ENCODE peak calls at places on chromosomes 11 and 22, in five cellular contexts. One of them, this sample, is unnamed.

GRCh38 chr11:75667831-75668507 is 869 bp downstream of the MAP6 start:
- DNase-seq in neuronal stem cell: peak
- DNase-seq in H1: peak
- DNase-seq in mesenchymal stem cell: no peak
- DNase-seq in H9: peak
- DNase-seq in this sample: peak

GRCh38 chr22:24510694-24511625 is 15.8 kb downstream of the UPB1 start:
- DNase-seq in neuronal stem cell: no peak
- DNase-seq in H1: no peak
- DNase-seq in mesenchymal stem cell: peak
- DNase-seq in H9: no peak
- DNase-seq in this sample: peak

GRCh38 chr22:37822079-37822833 is 926 bp upstream of the GALR3 start:
- DNase-seq in neuronal stem cell: no peak
- DNase-seq in H1: peak
- DNase-seq in mesenchymal stem cell: no peak
- DNase-seq in H9: peak
- DNase-seq in this sample: no peak

GRCh38 chr11:134997652-134998320 is 585.7 kb upstream of the B3GAT1 start:
- DNase-seq in neuronal stem cell: no peak
- DNase-seq in H1: no peak
- DNase-seq in mesenchymal stem cell: no peak
- DNase-seq in H9: no peak
- DNase-seq in this sample: no peak

GRCh38 chr11:88059326-88059725 is 115.9 kb downstream of the RAB38 start:
- DNase-seq in neuronal stem cell: no peak
- DNase-seq in H1: no peak
- DNase-seq in mesenchymal stem cell: no peak
- DNase-seq in H9: no peak
- DNase-seq in this sample: no peak

GRCh38 chr22:21098099-21098671 is 52.4 kb downstream of the LRRC74B start:
- DNase-seq in neuronal stem cell: no peak
- DNase-seq in H1: no peak
- DNase-seq in mesenchymal stem cell: no peak
- DNase-seq in H9: peak
- DNase-seq in this sample: no peak

GRCh38 chr11:40401132-40401853 is 1058.2 kb downstream of the LRRC4C start:
- DNase-seq in neuronal stem cell: no peak
- DNase-seq in H1: no peak
- DNase-seq in mesenchymal stem cell: no peak
- DNase-seq in H9: no peak
- DNase-seq in this sample: no peak

GRCh38 chr22:39739338-39740027 is 154.1 kb downstream of the ENTHD1 start:
- DNase-seq in neuronal stem cell: no peak
- DNase-seq in H1: no peak
- DNase-seq in mesenchymal stem cell: no peak
- DNase-seq in H9: no peak
- DNase-seq in this sample: peak

DNA sequence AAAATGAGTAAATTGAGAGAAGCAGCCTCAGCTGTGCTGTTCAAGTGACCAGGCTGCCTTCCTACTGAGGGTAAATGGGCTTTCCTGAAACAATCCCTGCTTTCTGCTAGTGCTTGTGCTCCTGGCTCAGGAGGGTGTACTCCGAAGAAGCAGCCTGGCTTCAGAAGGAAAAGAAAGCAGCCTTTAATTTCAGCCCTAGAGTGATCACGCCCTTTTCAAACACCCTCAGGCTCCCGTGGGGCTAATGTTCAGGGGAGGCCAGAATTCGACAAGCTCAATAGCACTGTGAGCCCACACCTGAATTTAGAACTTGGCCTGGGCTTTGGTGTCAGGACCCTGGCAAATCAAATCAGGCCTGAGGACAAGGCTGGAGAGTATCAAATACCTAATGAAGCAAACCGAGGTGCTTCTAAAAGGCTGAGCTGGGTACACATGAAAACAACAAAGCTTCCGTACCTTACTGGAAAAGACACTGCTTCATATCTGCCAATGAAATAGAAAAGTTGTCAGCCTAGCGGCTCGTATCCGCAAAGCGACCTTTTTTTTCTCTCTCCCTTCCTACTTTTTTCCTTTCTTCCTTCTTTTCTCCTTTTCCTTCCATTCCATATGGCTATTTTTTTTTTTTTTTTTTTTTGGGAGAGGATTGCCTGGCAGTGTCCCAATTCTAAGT is 387.8 kb downstream of the SOX6 start:
- DNase-seq in neuronal stem cell: no peak
- DNase-seq in H1: no peak
- DNase-seq in mesenchymal stem cell: peak
- DNase-seq in H9: no peak
- DNase-seq in this sample: no peak
- H2BK15ac ChIP-seq in neuronal stem cell: no peak
- H2BK15ac ChIP-seq in H1: no peak
- H2BK15ac ChIP-seq in mesenchymal stem cell: peak
- H2BK15ac ChIP-seq in H9: no peak
- H2BK15ac ChIP-seq in this sample: peak

DNA sequence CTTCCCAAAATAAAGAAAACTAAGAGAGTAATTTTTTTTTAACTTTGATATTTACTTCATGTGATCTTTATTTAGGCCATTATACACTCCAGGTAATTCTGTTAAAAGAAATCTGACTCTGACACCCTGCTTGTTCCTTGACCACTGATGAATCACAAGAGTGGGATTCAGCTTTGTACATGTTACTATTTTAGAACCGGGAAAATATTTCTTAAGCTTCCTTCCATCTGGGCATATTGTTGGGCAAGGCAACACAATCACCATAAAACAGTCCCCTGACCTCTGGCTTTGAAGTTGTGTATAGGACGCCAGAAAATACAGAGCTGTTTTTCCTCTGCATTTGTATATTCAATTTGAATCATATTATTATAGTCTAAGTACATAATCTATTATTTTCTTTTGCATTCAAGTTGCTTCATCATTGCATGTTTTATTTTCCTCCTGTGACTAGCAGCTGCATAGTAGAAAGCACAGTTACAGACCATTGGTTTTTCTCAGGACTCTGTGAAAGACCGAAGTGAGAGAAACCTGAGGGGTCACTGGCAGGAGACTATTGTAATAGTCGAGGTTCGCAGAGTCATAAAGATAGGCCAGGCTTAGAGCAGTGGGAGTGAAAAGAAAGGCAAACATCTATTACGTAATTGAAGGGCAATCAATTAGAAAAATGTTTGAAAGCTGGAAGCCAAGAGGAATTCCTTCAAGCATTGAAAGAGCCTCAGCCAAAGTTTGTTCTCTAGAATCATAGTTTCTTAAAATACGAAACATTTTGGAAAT is 51.8 kb upstream of the SLC36A4 start:
- DNase-seq in neuronal stem cell: no peak
- DNase-seq in H1: no peak
- DNase-seq in mesenchymal stem cell: no peak
- DNase-seq in H9: no peak
- DNase-seq in this sample: no peak
- H2BK15ac ChIP-seq in neuronal stem cell: no peak
- H2BK15ac ChIP-seq in H1: no peak
- H2BK15ac ChIP-seq in mesenchymal stem cell: no peak
- H2BK15ac ChIP-seq in H9: no peak
- H2BK15ac ChIP-seq in this sample: no peak

GRCh38 chr11:122837528-122838346 is 563 bp upstream of the CRTAM start:
- DNase-seq in neuronal stem cell: no peak
- DNase-seq in H1: no peak
- DNase-seq in mesenchymal stem cell: no peak
- DNase-seq in H9: no peak
- DNase-seq in this sample: no peak

GRCh38 chr11:122833133-122833470 is 5.2 kb upstream of the CRTAM start:
- DNase-seq in neuronal stem cell: no peak
- DNase-seq in H1: no peak
- DNase-seq in mesenchymal stem cell: no peak
- DNase-seq in H9: no peak
- DNase-seq in this sample: no peak

GRCh38 chr11:122836916-122837315 is 1.4 kb upstream of the CRTAM start:
- DNase-seq in neuronal stem cell: no peak
- DNase-seq in H1: no peak
- DNase-seq in mesenchymal stem cell: no peak
- DNase-seq in H9: no peak
- DNase-seq in this sample: no peak

DNA sequence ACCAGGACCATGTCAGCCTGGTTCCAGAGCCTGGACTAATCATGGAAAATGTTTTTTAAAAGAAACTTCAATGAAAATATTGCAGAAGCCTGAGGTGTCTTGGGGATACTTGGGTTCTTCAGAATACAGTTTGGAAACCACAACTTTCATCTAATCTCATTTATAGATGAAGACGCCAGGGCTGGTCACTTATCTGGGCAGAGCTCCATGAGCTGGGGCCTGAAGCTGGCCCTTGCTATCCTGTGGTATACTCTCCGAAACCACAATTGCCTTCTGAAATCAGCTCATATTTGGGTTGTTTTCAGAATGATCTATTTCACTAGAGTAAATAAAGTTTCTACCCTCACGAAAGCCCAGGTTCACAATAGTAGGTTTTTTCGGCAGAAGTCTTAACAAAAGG is 4.2 kb upstream of the CRTAM start:
- DNase-seq in neuronal stem cell: no peak
- DNase-seq in H1: no peak
- DNase-seq in mesenchymal stem cell: no peak
- DNase-seq in H9: no peak
- DNase-seq in this sample: no peak
- H2BK15ac ChIP-seq in neuronal stem cell: no peak
- H2BK15ac ChIP-seq in H1: no peak
- H2BK15ac ChIP-seq in mesenchymal stem cell: no peak
- H2BK15ac ChIP-seq in H9: no peak
- H2BK15ac ChIP-seq in this sample: no peak

DNA sequence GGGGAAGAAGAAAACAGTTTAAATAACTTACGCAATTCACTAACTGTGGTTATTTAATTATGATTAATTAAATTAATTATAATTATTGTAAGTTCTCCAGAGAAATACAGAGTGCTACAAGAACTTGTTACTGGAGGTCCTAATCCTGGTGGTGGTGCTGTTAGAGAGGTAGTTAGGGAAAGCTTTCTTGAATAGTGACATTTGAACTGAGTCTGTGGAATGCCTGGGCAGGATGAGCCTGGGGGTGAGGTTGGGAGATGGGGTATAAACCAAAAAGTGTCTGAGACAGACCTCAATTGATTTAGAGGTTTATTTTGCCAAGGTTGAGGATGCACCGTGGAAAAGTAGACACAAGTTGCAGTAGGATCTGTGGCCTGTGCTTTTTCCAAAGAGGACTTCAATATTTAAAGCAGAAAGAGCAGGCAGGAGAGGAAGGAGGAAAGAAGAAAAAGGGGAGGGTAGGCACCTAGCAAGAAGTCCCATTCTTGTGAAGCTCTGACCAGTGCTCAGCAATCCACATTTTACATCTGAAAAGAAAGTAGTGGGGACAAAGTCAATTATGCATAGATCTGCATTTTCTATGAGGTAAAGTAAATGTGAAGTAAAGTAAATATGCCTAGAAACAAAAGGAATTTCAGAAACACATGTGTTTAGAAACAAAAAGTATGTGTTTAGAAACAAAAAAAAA is 4.4 kb upstream of the ZNF202 start:
- DNase-seq in neuronal stem cell: no peak
- DNase-seq in H1: no peak
- DNase-seq in mesenchymal stem cell: no peak
- DNase-seq in H9: peak
- DNase-seq in this sample: no peak
- H2BK15ac ChIP-seq in neuronal stem cell: no peak
- H2BK15ac ChIP-seq in H1: no peak
- H2BK15ac ChIP-seq in mesenchymal stem cell: no peak
- H2BK15ac ChIP-seq in H9: no peak
- H2BK15ac ChIP-seq in this sample: no peak

GRCh38 chr11:1433977-1434640 is 44.4 kb downstream of the BRSK2 start:
- DNase-seq in neuronal stem cell: no peak
- DNase-seq in H1: no peak
- DNase-seq in mesenchymal stem cell: no peak
- DNase-seq in H9: no peak
- DNase-seq in this sample: no peak
- H2BK15ac ChIP-seq in neuronal stem cell: no peak
- H2BK15ac ChIP-seq in H1: no peak
- H2BK15ac ChIP-seq in mesenchymal stem cell: no peak
- H2BK15ac ChIP-seq in H9: no peak
- H2BK15ac ChIP-seq in this sample: no peak

GRCh38 chr22:47327241-47327640 is 564.8 kb downstream of the TBC1D22A start:
- DNase-seq in neuronal stem cell: no peak
- DNase-seq in H1: no peak
- DNase-seq in mesenchymal stem cell: no peak
- DNase-seq in H9: no peak
- DNase-seq in this sample: no peak
- H2BK15ac ChIP-seq in neuronal stem cell: no peak
- H2BK15ac ChIP-seq in H1: no peak
- H2BK15ac ChIP-seq in mesenchymal stem cell: no peak
- H2BK15ac ChIP-seq in H9: no peak
- H2BK15ac ChIP-seq in this sample: no peak

DNA sequence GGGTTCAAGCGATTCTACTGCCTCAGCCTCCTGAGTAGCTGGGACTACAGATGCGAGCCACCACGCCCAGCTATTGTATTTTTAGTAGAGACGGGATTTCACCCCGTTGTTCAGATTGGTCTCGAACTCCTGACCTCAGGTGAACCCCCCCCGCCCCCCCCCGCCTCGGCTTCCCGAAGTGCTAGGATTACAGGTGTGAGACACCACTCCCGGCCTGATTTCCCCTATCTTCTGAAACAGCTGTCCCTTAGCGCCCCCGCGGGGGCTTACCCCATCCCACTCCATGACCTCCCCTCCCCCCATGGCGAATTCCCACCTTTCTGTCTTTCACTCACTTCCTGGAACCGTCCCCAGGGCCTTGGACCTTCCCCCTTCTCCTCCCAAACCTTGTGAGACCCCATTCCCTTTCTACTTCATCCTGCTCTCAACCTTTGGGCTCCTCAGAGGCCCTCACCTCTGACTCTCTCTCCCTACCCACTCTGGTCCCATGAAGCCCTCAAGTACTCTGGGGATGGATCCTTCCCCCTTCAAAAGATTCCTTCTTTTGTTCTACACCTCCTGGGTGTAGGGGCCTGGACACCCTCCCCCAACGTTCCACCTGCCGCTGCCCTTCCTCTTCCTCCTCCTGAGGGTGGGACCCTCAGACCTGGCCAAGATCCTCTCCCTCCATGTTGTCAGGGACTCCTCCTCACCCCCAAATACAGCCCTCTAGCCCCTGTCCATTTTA is 936 bp downstream of the PRDX5 start:
- DNase-seq in neuronal stem cell: no peak
- DNase-seq in H1: no peak
- DNase-seq in mesenchymal stem cell: no peak
- DNase-seq in H9: no peak
- DNase-seq in this sample: no peak
- H2BK15ac ChIP-seq in neuronal stem cell: peak
- H2BK15ac ChIP-seq in H1: peak
- H2BK15ac ChIP-seq in mesenchymal stem cell: peak
- H2BK15ac ChIP-seq in H9: no peak
- H2BK15ac ChIP-seq in this sample: peak

DNA sequence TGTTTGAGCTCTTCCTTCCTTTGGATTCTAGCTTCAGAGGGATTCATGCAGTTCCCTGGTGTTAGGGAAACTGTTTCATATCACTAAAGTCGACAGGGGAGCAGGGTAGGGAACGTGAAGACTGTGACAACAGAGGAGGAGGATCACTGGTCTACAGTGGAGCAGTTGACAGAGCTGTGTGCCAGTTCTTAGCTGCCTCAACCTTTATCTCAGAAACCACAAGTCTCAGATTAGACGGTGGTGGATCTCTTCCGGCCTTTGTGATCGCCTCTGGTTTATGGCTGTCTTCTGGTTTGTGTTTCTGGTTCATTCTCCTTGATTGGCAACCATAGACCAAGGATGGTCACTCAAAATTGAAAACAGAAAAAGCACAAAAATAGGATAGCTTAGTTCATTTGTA is 538.9 kb upstream of the API5 start:
- DNase-seq in neuronal stem cell: no peak
- DNase-seq in H1: no peak
- DNase-seq in mesenchymal stem cell: no peak
- DNase-seq in H9: no peak
- DNase-seq in this sample: no peak
- H2BK15ac ChIP-seq in neuronal stem cell: no peak
- H2BK15ac ChIP-seq in H1: no peak
- H2BK15ac ChIP-seq in mesenchymal stem cell: no peak
- H2BK15ac ChIP-seq in H9: no peak
- H2BK15ac ChIP-seq in this sample: no peak

This sample was measured in IMR-90.